ENCODE peak calls at places on chromosomes 12 and 14, in four cellular contexts. P is K562, W is HCT116, U is HepG2. F is an unnamed sample.

GRCh38 chr12:105369014-105369413 is 38.5 kb downstream of the C12orf75 start:
- DNase-seq in P (no peak), W (no peak), U (no peak), F (no peak)

GRCh38 chr12:3047961-3048360 is 29.2 kb upstream of the TSPAN9 start:
- DNase-seq in P (peak), W (no peak), U (no peak), F (no peak)

GRCh38 chr14:70888681-70889175 is 18.5 kb upstream of the PCNX1 start:
- DNase-seq in P (no peak), W (no peak), U (no peak), F (no peak)

GRCh38 chr12:98973395-98973794 is 328.3 kb downstream of the APAF1 start:
- DNase-seq in P (no peak), W (peak), U (no peak), F (no peak)

GRCh38 chr14:71022015-71022919 is 115.0 kb downstream of the PCNX1 start:
- DNase-seq in P (no peak), W (peak), U (no peak), F (no peak)

GRCh38 chr12:130437555-130438242 is 100.0 kb downstream of the PIWIL1 start:
- DNase-seq in P (no peak), W (no peak), U (no peak), F (no peak)

GRCh38 chr12:114671664-114672476 is 12.1 kb downstream of the TBX3 start:
- DNase-seq in P (no peak), W (no peak), U (no peak), F (no peak)

GRCh38 chr14:41925409-41925808 is 318.7 kb downstream of the LRFN5 start:
- DNase-seq in P (no peak), W (peak), U (peak), F (peak)

GRCh38 chr14:94005324-94005723 is 8.2 kb downstream of the CCDC197 start:
- DNase-seq in P (peak), W (no peak), U (no peak), F (no peak)

GRCh38 chr12:132633901-132634300 is 15.3 kb downstream of the P2RX2 start:
- DNase-seq in P (no peak), W (no peak), U (no peak), F (no peak)

GRCh38 chr14:63881926-63882325 is 29.1 kb downstream of the SYNE2 start:
- DNase-seq in P (no peak), W (no peak), U (no peak), F (no peak)

GRCh38 chr12:47155457-47156166 is 75.9 kb upstream of the AMIGO2 start:
- DNase-seq in P (peak), W (no peak), U (no peak), F (no peak)

GRCh38 chr14:72513994-72514659 is 379.8 kb downstream of the DPF3 start:
- DNase-seq in P (peak), W (peak), U (peak), F (peak)

GRCh38 chr12:52198454-52199215 is 6.8 kb upstream of the KRT80 start:
- DNase-seq in P (no peak), W (no peak), U (no peak), F (no peak)

GRCh38 chr12:10143205-10143604 is 13.2 kb upstream of the CLEC7A start:
- DNase-seq in P (no peak), W (no peak), U (no peak), F (no peak)

GRCh38 chr14:101758913-101759593 is 2.5 kb upstream of the PPP2R5C start:
- DNase-seq in P (no peak), W (no peak), U (no peak), F (no peak)

GRCh38 chr12:120971299-120972180 is 6.8 kb upstream of the HNF1A start:
- DNase-seq in P (peak), W (peak), U (peak), F (peak)

GRCh38 chr14:32252030-32252670 is 49.1 kb upstream of the RNU6-8 start:
- DNase-seq in P (peak), W (peak), U (peak), F (peak)

GRCh38 chr12:43289412-43289811 is 262.6 kb downstream of the ADAMTS20 start:
- DNase-seq in P (no peak), W (no peak), U (no peak), F (no peak)

GRCh38 chr14:42992930-42993329 is 1386.3 kb downstream of the LRFN5 start:
- DNase-seq in P (no peak), W (no peak), U (no peak), F (no peak)

GRCh38 chr12:90959538-90960139 is 4.7 kb upstream of the CCER1 start:
- DNase-seq in P (peak), W (peak), U (peak), F (no peak)

GRCh38 chr14:35355981-35356839 is 48.3 kb downstream of the NFKBIA start:
- DNase-seq in P (peak), W (peak), U (peak), F (no peak)

GRCh38 chr12:75578546-75578945 is 67.1 kb upstream of the KRR1 start:
- DNase-seq in P (no peak), W (no peak), U (peak), F (no peak)

GRCh38 chr12:75585309-75585708 is 73.9 kb upstream of the KRR1 start:
- DNase-seq in P (no peak), W (peak), U (no peak), F (no peak)

DNA sequence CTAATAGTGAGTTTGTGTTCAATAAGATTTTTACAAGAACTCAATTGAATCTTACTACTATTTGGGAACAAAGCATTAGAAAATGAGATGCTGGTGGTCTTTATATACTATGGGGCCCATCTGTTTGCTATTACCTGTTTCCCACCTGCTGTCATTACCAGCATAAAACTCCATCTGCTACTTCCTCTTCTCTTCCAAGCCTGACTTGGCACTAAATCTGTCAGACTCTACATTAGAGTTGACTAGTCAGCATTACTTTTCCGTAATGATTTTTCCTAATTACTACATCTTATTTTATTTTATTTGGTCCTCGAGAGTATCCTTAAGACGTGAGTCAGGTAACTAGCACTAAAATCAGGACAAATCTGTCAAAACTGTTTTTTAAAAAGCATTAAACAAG is 68.1 kb upstream of the KRR1 start:
- DNase-seq in P (no peak), W (no peak), U (no peak), F (no peak)
- TF ChIP-seq TCF7L2 in P (no peak), W (no peak), U (no peak), F (no peak)

DNA sequence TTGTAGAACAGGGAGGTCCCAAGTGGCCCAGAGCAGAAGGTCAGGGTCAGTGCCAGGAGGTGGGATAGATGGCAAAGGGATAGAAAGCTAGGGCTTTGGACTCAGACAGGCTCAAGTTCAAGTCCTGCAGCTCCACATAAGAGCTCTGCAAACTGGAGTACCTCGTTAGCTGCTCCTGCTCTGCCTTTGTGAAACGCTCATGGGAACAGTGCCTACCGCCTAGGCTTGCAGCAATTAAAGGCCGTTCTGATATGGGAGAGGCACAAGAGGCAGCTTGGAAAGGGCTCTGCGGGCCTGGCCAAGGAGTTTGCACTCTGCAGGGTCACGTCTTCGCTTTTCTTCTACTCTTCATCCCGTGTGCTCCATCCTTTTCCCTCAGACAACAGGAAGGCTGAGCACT is 54.1 kb downstream of the MAP1LC3B2 start:
- DNase-seq in P (no peak), W (no peak), U (peak), F (no peak)
- TF ChIP-seq TCF7L2 in P (no peak), W (no peak), U (no peak), F (no peak)

DNA sequence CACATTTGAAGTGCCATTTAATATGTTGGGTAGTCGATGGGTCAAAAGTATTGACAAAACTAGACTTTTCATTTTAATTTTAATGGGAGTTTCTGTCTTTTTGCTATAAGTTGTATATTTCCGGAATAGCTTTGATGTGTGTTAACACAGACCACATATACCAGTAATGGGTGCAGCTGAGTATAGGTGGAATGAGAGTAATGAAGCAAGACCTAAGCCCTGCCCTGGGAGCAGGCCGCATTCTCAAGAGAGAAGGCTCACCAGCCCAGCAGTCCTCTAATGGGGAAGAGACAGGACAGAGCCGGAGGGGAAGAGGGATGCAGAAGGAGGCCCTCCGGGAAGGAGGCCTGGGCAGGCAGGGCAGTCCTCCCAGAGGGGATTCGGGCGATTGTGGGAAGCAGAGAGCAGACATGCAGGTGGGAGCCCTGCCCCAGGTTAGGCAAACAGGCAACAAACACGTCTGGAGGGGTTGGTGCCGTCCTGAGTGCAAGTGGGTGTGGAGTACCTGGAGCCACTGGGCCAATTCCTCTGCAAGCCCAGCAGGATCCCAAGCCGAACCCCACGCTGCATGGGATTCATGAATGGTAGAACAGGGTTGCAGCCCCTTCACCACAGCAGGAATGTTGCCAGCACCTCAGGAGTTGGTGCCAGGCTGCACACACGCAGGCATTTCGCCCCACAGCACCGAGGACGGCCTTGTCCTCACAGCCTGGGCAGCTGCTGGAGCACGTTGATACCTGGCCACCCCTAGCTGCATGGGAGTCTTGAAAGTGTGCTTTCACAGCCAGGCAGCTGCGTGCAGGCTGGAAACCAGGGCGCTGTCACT is 7.8 kb downstream of the CKB start:
- DNase-seq in P (no peak), W (no peak), U (no peak), F (no peak)
- TF ChIP-seq TCF7L2 in P (no peak), W (no peak), U (no peak), F (no peak)

GRCh38 chr14:100747021-100747586 is 20.4 kb downstream of the DLK1 start:
- DNase-seq in P (no peak), W (peak), U (peak), F (peak)
- TF ChIP-seq TCF7L2 in P (no peak), W (no peak), U (no peak), F (no peak)